ENCODE peak calls at places on chromosomes 13 and 19, in seven cellular contexts. T is SK-N-SH, I is GM12891, K is K562, E is HepG2, C is GM12878, Z is H1. Q is an unnamed sample.

GRCh38 chr19:41089955-41090354 is 1.7 kb downstream of the CYP2A13 start:
- DNase-seq in E (no peak), Z (peak; percentile 75), C (no peak), K (no peak), T (no peak), I (no peak), Q (no peak)

GRCh38 chr13:51729853-51730553 is 74.0 kb downstream of the DHRS12 start:
- DNase-seq in T (no peak), K (peak; percentile 3), C (no peak), E (peak; percentile 70), Z (no peak), I (no peak), Q (no peak)

GRCh38 chr13:94708031-94708571 is 4.2 kb downstream of the SOX21 start:
- DNase-seq in K (no peak), C (no peak), Z (peak; percentile 71), I (no peak), E (no peak), T (peak; percentile 48), Q (no peak)

GRCh38 chr19:18278521-18279265 is 2.7 kb downstream of the JUND start:
- DNase-seq in E (no peak), T (no peak), K (peak; percentile 49), C (no peak), Z (no peak), I (no peak), Q (no peak)

GRCh38 chr13:43364210-43365041 is 341.0 kb downstream of the DNAJC15 start:
- DNase-seq in T (no peak), Z (no peak), K (no peak), C (no peak), E (no peak), I (no peak), Q (no peak)

GRCh38 chr13:75596657-75597182 is 39.4 kb upstream of the LMO7 start:
- DNase-seq in T (no peak), I (no peak), K (no peak), Z (no peak), E (no peak), C (no peak), Q (no peak)

GRCh38 chr19:2477141-2477710 is 1.3 kb downstream of the GADD45B start:
- DNase-seq in E (no peak), Z (peak; percentile 63), I (no peak), T (no peak), C (no peak), K (no peak), Q (no peak)

GRCh38 chr19:40424637-40425449 is 949 bp downstream of the SERTAD1 start:
- DNase-seq in T (no peak), K (peak; percentile 56), Z (peak; percentile 90), I (no peak), E (no peak), C (no peak), Q (no peak)

GRCh38 chr13:34349091-34349722 is 531.3 kb downstream of the RFC3 start:
- DNase-seq in I (no peak), E (no peak), Z (no peak), C (no peak), K (no peak), T (no peak), Q (no peak)

GRCh38 chr13:65456150-65456912 is 1773.8 kb downstream of the PCDH9 start:
- DNase-seq in E (no peak), T (no peak), Z (no peak), I (no peak), K (no peak), C (no peak), Q (no peak)

GRCh38 chr19:43725468-43725867 is 9.6 kb downstream of the IRGC start:
- DNase-seq in Z (no peak), K (no peak), I (no peak), E (no peak), T (no peak), C (peak; percentile 68), Q (no peak)
- TF ChIP-seq TAF1 in Z (no peak), K (no peak), I (no peak), E (no peak), T (no peak), C (no peak), Q (no peak)

GRCh38 chr19:47719047-47719885 is 6.0 kb downstream of the EHD2 start:
- DNase-seq in E (peak; percentile 44), C (no peak), Z (no peak), T (peak; percentile 95), I (no peak), K (no peak), Q (no peak)
- TF ChIP-seq POLR2AphosphoS5 in E (no peak), C (no peak), Z (no peak), T (peak; percentile 79), I (no peak), K (no peak), Q (no peak)

DNA sequence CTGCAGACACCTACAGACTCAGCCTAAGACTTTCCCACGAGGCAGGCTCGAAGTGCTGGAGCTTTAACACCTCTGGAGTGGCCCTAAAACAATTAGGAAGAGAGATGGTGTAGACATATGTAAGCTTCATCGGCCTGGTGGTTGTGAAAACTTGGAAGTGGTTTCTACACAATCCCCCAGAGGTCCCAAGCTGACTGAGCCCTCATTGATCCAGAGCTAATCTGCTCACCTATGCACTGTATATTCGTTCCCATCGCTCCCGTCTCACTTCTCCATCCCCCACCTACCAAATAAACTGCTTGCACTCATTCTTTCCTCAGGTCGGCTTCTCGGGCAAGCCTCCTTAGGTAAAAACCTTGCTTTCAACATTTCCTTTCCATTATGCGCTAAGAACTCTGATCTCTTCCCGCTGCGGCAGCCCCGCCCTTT is 767 bp upstream of the ZNF793 start:
- DNase-seq in E (no peak), T (no peak), Z (no peak), I (no peak), K (no peak), C (no peak), Q (no peak)
- TF ChIP-seq TAF1 in E (no peak), T (no peak), Z (no peak), I (no peak), K (no peak), C (no peak), Q (no peak)

GRCh38 chr19:38663957-38664502 is 16.6 kb downstream of the ACTN4 start:
- DNase-seq in K (peak; percentile 76), Z (no peak), C (no peak), I (no peak), T (no peak), E (no peak), Q (no peak)
- TF ChIP-seq POLR2AphosphoS5 in K (no peak), Z (no peak), C (no peak), I (peak; percentile 15), T (no peak), E (no peak), Q (no peak)

GRCh38 chr19:29506619-29506911 is 19.2 kb upstream of the VSTM2B start:
- DNase-seq in I (no peak), K (no peak), T (no peak), Z (no peak), E (no peak), C (no peak), Q (no peak)
- TF ChIP-seq TAF1 in I (no peak), K (no peak), T (no peak), Z (no peak), E (no peak), C (no peak), Q (no peak)

Q was measured in GM12892.